ENCODE peak calls at places on chromosome 1, in five cellular contexts. O is HepG2, M is K562, T is GM12878, V is H1. H is an unnamed sample.

GRCh38 chr1:18922319-18922726 is 20.0 kb upstream of the ALDH4A1 start:
- DNase-seq in O (peak), M (no peak), T (no peak), V (no peak), H (no peak)

GRCh38 chr1:43293896-43294760 is 6.7 kb upstream of the TIE1 start:
- DNase-seq in O (no peak), M (no peak), T (no peak), V (no peak), H (no peak)

GRCh38 chr1:165854101-165854845 is 26.9 kb downstream of the UCK2 start:
- DNase-seq in O (no peak), M (no peak), T (no peak), V (no peak), H (no peak)

GRCh38 chr1:103230061-103230460 is 121.7 kb upstream of the COL11A1 start:
- DNase-seq in O (no peak), M (no peak), T (no peak), V (no peak), H (no peak)

GRCh38 chr1:223298706-223299105 is 65.3 kb downstream of the SUSD4 start:
- DNase-seq in O (no peak), M (no peak), T (no peak), V (no peak), H (no peak)

GRCh38 chr1:24535021-24535424 is 20.9 kb upstream of the NCMAP start:
- DNase-seq in O (no peak), M (no peak), T (no peak), V (no peak), H (no peak)

GRCh38 chr1:46691997-46692790 is 20.5 kb downstream of the TEX38 start:
- DNase-seq in O (no peak), M (no peak), T (no peak), V (no peak), H (no peak)

GRCh38 chr1:31984419-31985347 is 29.0 kb upstream of the KHDRBS1 start:
- DNase-seq in O (no peak), M (no peak), T (no peak), V (no peak), H (no peak)

GRCh38 chr1:197200468-197200899 is 54.0 kb upstream of the ASPM start:
- DNase-seq in O (no peak), M (no peak), T (no peak), V (no peak), H (no peak)

GRCh38 chr1:220552672-220553258 is 24.8 kb downstream of the MARK1 start:
- DNase-seq in O (no peak), M (no peak), T (no peak), V (no peak), H (no peak)

GRCh38 chr1:26418865-26419349 is 8.3 kb downstream of the LIN28A start:
- DNase-seq in O (no peak), M (no peak), T (no peak), V (peak), H (no peak)

GRCh38 chr1:2991753-2992495 is 29.3 kb upstream of the ACTRT2 start:
- DNase-seq in O (no peak), M (no peak), T (no peak), V (no peak), H (no peak)

GRCh38 chr1:197092491-197093023 is 25.5 kb upstream of the F13B start:
- DNase-seq in O (no peak), M (no peak), T (no peak), V (no peak), H (no peak)

GRCh38 chr1:209249280-209249670 is 334.2 kb upstream of the CAMK1G start:
- DNase-seq in O (no peak), M (no peak), T (no peak), V (no peak), H (peak)

GRCh38 chr1:43666608-43667007 is 16.7 kb downstream of the KDM4A start:
- DNase-seq in O (no peak), M (no peak), T (no peak), V (no peak), H (no peak)

GRCh38 chr1:163337631-163338030 is 15.9 kb downstream of the NUF2 start:
- DNase-seq in O (no peak), M (no peak), T (no peak), V (no peak), H (no peak)

GRCh38 chr1:45954401-45954847 is 151.0 kb downstream of the MAST2 start:
- DNase-seq in O (peak), M (no peak), T (no peak), V (no peak), H (no peak)

GRCh38 chr1:245463392-245464165 is 308.8 kb downstream of the KIF26B start:
- DNase-seq in O (peak), M (no peak), T (no peak), V (no peak), H (no peak)

GRCh38 chr1:247112479-247112781 is 8.3 kb upstream of the ZNF669 start:
- DNase-seq in O (no peak), M (no peak), T (no peak), V (no peak), H (no peak)

GRCh38 chr1:247110627-247111258 is 6.6 kb upstream of the ZNF669 start:
- DNase-seq in O (no peak), M (peak), T (no peak), V (no peak), H (no peak)

GRCh38 chr1:247113094-247113497 is 8.9 kb upstream of the ZNF669 start:
- DNase-seq in O (peak), M (no peak), T (no peak), V (no peak), H (peak)

GRCh38 chr1:247111259-247111635 is 7.1 kb upstream of the ZNF669 start:
- DNase-seq in O (no peak), M (peak), T (no peak), V (peak), H (peak)

GRCh38 chr1:247111636-247112478 is 7.7 kb upstream of the ZNF669 start:
- DNase-seq in O (peak), M (peak), T (no peak), V (peak), H (peak)
- TF ChIP-seq CHD2 in O (no peak), M (no peak), T (no peak), V (no peak), H (no peak)

GRCh38 chr1:44672254-44672955 is 1.9 kb downstream of the TMEM53 start:
- DNase-seq in O (no peak), M (no peak), T (peak), V (no peak), H (no peak)
- TF ChIP-seq POLR2AphosphoS5 in O (no peak), M (no peak), T (peak), V (no peak), H (no peak)

GRCh38 chr1:91803847-91804545 is 82.0 kb downstream of the TGFBR3 start:
- DNase-seq in O (no peak), M (no peak), T (peak), V (no peak), H (no peak)
- TF ChIP-seq YY1 in O (no peak), M (no peak), T (no peak), V (no peak), H (no peak)

DNA sequence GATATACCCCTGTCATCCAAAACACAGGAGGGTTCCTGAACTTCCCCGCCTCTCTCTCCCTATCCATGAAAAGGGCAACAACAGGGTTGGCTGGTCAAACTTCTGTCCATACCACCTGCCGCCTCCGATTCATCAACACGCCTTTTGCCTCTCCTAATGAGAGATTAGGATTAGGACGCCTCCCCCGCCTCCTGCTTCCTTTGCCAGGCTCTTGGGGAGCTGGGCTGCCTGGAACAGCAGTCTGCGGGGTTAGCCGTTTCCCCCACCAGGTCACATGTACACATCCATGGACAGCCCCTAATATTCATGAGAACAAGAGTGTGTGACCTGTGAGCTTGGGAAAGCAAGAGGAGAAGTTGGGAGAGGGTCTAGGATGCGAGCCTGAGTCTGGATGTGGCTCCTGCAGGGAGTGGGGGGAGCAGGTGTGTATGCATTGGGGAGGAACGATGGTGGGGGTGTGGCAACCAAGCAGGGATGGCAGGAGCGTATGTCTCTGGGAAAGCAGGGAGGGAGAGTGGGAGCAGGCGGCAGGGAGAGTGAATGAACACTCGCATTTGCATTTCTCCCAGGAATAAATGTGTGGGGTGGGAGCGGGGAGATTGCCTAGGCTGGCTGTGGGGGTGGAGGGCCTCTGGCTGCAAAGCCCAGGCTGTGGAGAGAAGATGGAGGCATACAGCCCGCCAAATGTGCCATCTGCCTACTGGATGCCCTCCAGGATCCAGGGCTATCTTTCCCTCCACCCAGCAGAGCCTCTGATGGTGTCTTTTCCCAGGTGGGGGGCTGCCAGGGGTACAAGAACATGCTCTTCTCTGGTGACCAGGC is 2.1 kb upstream of the OPTC start:
- DNase-seq in O (no peak), M (no peak), T (no peak), V (no peak), H (no peak)
- TF ChIP-seq CHD2 in O (no peak), M (no peak), T (no peak), V (no peak), H (no peak)

DNA sequence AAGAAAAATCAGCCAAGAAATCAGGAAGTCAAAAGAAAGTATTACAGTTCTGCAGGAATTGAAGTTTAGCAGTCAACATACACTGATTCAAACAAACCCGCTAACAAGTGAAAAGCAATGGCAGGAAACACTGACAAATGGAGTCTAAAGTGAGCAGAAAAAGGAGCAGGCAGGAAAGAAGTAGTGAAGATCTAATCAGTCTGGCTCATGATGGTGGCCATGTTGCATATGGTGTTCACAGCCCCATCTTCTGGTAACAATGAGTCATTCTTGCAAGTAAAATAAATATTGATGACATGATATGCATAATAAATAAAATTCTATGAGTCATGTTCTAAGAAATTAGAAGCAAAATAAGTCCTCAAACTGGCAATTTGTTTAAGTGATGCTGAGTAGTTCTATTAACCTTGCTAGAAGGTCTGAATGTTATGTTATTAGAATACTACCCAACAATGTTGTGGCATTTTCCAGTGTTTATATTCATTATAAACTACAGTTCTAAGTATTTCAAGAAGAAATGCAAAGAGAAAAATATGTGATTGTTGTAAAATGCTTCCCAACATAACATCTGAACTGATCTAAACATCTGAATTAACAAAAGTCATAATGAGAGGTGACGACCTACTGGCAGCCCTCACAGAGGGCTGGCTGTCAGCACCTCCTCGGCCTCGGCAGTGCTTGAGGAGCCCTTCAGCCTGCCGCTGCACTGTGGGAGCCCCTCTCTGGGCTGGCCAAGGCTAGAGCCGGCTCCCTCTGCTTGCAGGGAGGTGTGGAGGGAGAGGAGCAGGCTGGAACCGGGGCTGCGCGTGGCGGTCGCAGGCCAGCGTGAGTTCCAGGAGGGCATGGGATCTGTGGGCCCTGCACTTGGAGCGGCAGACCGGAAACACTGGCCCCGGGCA is 5.7 kb upstream of the ACBD6 start:
- DNase-seq in O (no peak), M (peak), T (no peak), V (no peak), H (peak)
- TF ChIP-seq POLR2AphosphoS5 in O (no peak), M (no peak), T (no peak), V (no peak), H (no peak)

GRCh38 chr1:28510350-28511223 is 4.7 kb downstream of the RCC1 start:
- DNase-seq in O (peak), M (no peak), T (no peak), V (no peak), H (no peak)
- TF ChIP-seq YY1 in O (no peak), M (no peak), T (peak), V (no peak), H (no peak)

GRCh38 chr1:84078108-84078823 is 65.8 kb upstream of the PRKACB start:
- DNase-seq in O (no peak), M (peak), T (no peak), V (peak), H (no peak)
- TF ChIP-seq CHD2 in O (no peak), M (no peak), T (no peak), V (no peak), H (no peak)

GRCh38 chr1:15835205-15835740 is 12.2 kb upstream of the SPEN start:
- DNase-seq in O (peak), M (peak), T (no peak), V (no peak), H (peak)

GRCh38 chr1:15833842-15834405 is 13.6 kb upstream of the SPEN start:
- DNase-seq in O (no peak), M (no peak), T (no peak), V (no peak), H (no peak)

GRCh38 chr1:15833069-15833679 is 14.3 kb upstream of the SPEN start:
- DNase-seq in O (no peak), M (no peak), T (no peak), V (no peak), H (no peak)

GRCh38 chr1:15835741-15836510 is 11.6 kb upstream of the SPEN start:
- DNase-seq in O (peak), M (peak), T (peak), V (peak), H (peak)

GRCh38 chr1:15834406-15835204 is 12.9 kb upstream of the SPEN start:
- DNase-seq in O (peak), M (peak), T (peak), V (peak), H (peak)
- TF ChIP-seq POLR2AphosphoS5 in O (peak), M (peak), T (peak), V (peak), H (peak)

H was measured in SK-N-SH.